ENCODE peak calls at places on chromosomes 4 and X, in four cellular contexts. T, K, P and X are unnamed samples.

GRCh38 chr4:105620640-105621323 is 68.4 kb downstream of the ARHGEF38 start:
- DNase-seq in T (no peak), P (no peak), K (no peak), X (no peak)

GRCh38 chr4:124253080-124253479 is 459.5 kb downstream of the ANKRD50 start:
- DNase-seq in P (no peak), K (no peak), T (no peak), X (no peak)

GRCh38 chrX:19824603-19825002 is 62.8 kb downstream of the SH3KBP1 start:
- DNase-seq in K (no peak), T (no peak), P (no peak), X (no peak)

GRCh38 chr4:2871466-2871865 is 27.8 kb downstream of the ADD1 start:
- DNase-seq in T (no peak), P (peak; percentile 25), K (no peak), X (no peak)

GRCh38 chr4:126533176-126533575 is 1099.6 kb upstream of the INTU start:
- DNase-seq in P (peak; percentile 12), T (no peak), K (no peak), X (no peak)

GRCh38 chr4:169229571-169230028 is 41.2 kb downstream of the SH3RF1 start:
- DNase-seq in T (no peak), P (no peak), K (no peak), X (no peak)

GRCh38 chrX:36336746-36337145 is 417.2 kb downstream of the CFAP47 start:
- DNase-seq in T (no peak), P (no peak), K (no peak), X (no peak)

GRCh38 chrX:1600406-1601050 is 9.1 kb downstream of the AKAP17A start:
- DNase-seq in P (no peak), T (no peak), K (no peak), X (no peak)

GRCh38 chr4:155569960-155570515 is 96.6 kb upstream of the GUCY1A1 start:
- DNase-seq in P (no peak), K (no peak), T (no peak), X (no peak)

GRCh38 chr4:71400788-71401187 is 62.0 kb downstream of the SLC4A4 start:
- DNase-seq in P (no peak), T (no peak), K (no peak), X (no peak)

GRCh38 chrX:136762820-136763452 is 17.8 kb downstream of the ARHGEF6 start:
- DNase-seq in P (no peak), K (no peak), T (no peak), X (no peak)

GRCh38 chr4:173025131-173025530 is 143.5 kb upstream of the GALNT7 start:
- DNase-seq in T (no peak), P (peak; percentile 93), K (peak; percentile 14), X (peak; percentile 58)

GRCh38 chr4:87530868-87531267 is 1.7 kb upstream of the SPARCL1 start:
- DNase-seq in P (no peak), K (no peak), T (no peak), X (no peak)

GRCh38 chr4:153950100-153950979 is 161.5 kb upstream of the SFRP2 start:
- DNase-seq in T (no peak), K (no peak), P (peak; percentile 71), X (no peak)

GRCh38 chr4:123555500-123556273 is 159.1 kb downstream of the SPRY1 start:
- DNase-seq in K (no peak), P (peak; percentile 75), T (peak; percentile 33), X (no peak)

GRCh38 chrX:37871626-37872302 is 24.4 kb upstream of the DYNLT3 start:
- DNase-seq in K (no peak), T (no peak), P (peak; percentile 2), X (no peak)

GRCh38 chr4:110165382-110166285 is 32.8 kb downstream of the ELOVL6 start:
- DNase-seq in P (peak; percentile 84), T (peak; percentile 23), K (peak; percentile 31), X (no peak)

GRCh38 chrX:109300415-109300814 is 181.5 kb downstream of the GUCY2F start:
- DNase-seq in T (no peak), K (no peak), P (no peak), X (no peak)

GRCh38 chr4:147340111-147340510 is 140.8 kb upstream of the EDNRA start:
- DNase-seq in P (no peak), K (no peak), T (no peak), X (no peak)

GRCh38 chr4:81714251-81714650 is 242.5 kb upstream of the RASGEF1B start:
- DNase-seq in K (no peak), T (no peak), P (no peak), X (no peak)

GRCh38 chr4:99652596-99653436 is 4.8 kb downstream of the C4orf54 start:
- DNase-seq in P (no peak), T (no peak), K (no peak), X (no peak)

GRCh38 chr4:3518511-3518880 is 13.7 kb downstream of the LRPAP1 start:
- DNase-seq in P (no peak), T (no peak), K (no peak), X (no peak)

GRCh38 chrX:153816821-153817220 is 13.5 kb downstream of the PDZD4 start:
- DNase-seq in T (peak; percentile 41), P (peak; percentile 14), K (no peak), X (no peak)